ENCODE peak calls at places on chromosomes 4 and X, in eight cellular contexts. One of them, this sample, is unnamed.

GRCh38 chr4:96293806-96294205 is 453.9 kb downstream of the PDHA2 start:
- DNase-seq in astrocyte of the spinal cord: no peak
- DNase-seq in CD8-positive, alpha-beta T cell: no peak
- DNase-seq in esophagus squamous epithelium: no peak
- DNase-seq in chondrocyte: no peak
- DNase-seq in stomach: no peak
- DNase-seq in heart right ventricle: no peak
- DNase-seq in pancreas: no peak
- DNase-seq in this sample: no peak

GRCh38 chr4:80173387-80173786 is 23.9 kb upstream of the PRDM8 start:
- DNase-seq in astrocyte of the spinal cord: peak; percentile 81
- DNase-seq in chondrocyte: no peak
- DNase-seq in pancreas: no peak
- DNase-seq in heart right ventricle: no peak
- DNase-seq in esophagus squamous epithelium: no peak
- DNase-seq in CD8-positive, alpha-beta T cell: peak; percentile 50
- DNase-seq in stomach: no peak
- DNase-seq in this sample: no peak

GRCh38 chrX:112211459-112211858 is 128.9 kb upstream of the TRPC5 start:
- DNase-seq in CD8-positive, alpha-beta T cell: no peak
- DNase-seq in heart right ventricle: no peak
- DNase-seq in stomach: no peak
- DNase-seq in esophagus squamous epithelium: no peak
- DNase-seq in chondrocyte: no peak
- DNase-seq in astrocyte of the spinal cord: peak; percentile 13
- DNase-seq in pancreas: no peak
- DNase-seq in this sample: no peak

GRCh38 chrX:108091878-108092291 is 307 bp downstream of the ATG4A start:
- DNase-seq in CD8-positive, alpha-beta T cell: peak; percentile 16
- DNase-seq in heart right ventricle: no peak
- DNase-seq in esophagus squamous epithelium: no peak
- DNase-seq in astrocyte of the spinal cord: no peak
- DNase-seq in chondrocyte: no peak
- DNase-seq in pancreas: peak; percentile 16
- DNase-seq in stomach: no peak
- DNase-seq in this sample: no peak

GRCh38 chrX:101803451-101803850 is 128.4 kb downstream of the ZMAT1 start:
- DNase-seq in chondrocyte: no peak
- DNase-seq in pancreas: no peak
- DNase-seq in esophagus squamous epithelium: no peak
- DNase-seq in CD8-positive, alpha-beta T cell: no peak
- DNase-seq in astrocyte of the spinal cord: no peak
- DNase-seq in stomach: no peak
- DNase-seq in heart right ventricle: no peak
- DNase-seq in this sample: peak; percentile 16

GRCh38 chr4:74189331-74190043 is 31.6 kb downstream of the MTHFD2L start:
- DNase-seq in astrocyte of the spinal cord: peak; percentile 56
- DNase-seq in pancreas: no peak
- DNase-seq in chondrocyte: no peak
- DNase-seq in CD8-positive, alpha-beta T cell: no peak
- DNase-seq in stomach: no peak
- DNase-seq in heart right ventricle: no peak
- DNase-seq in esophagus squamous epithelium: no peak
- DNase-seq in this sample: no peak

GRCh38 chrX:31551913-31552312 is 480.1 kb upstream of the FTHL17 start:
- DNase-seq in CD8-positive, alpha-beta T cell: no peak
- DNase-seq in heart right ventricle: no peak
- DNase-seq in chondrocyte: no peak
- DNase-seq in pancreas: no peak
- DNase-seq in astrocyte of the spinal cord: no peak
- DNase-seq in esophagus squamous epithelium: no peak
- DNase-seq in stomach: no peak
- DNase-seq in this sample: no peak

GRCh38 chr4:145679991-145680455 is at the start of gene C4orf51:
- DNase-seq in CD8-positive, alpha-beta T cell: no peak
- DNase-seq in heart right ventricle: no peak
- DNase-seq in stomach: no peak
- DNase-seq in esophagus squamous epithelium: no peak
- DNase-seq in astrocyte of the spinal cord: peak; percentile 73
- DNase-seq in pancreas: peak; percentile 21
- DNase-seq in chondrocyte: no peak
- DNase-seq in this sample: no peak

GRCh38 chr4:177051473-177052060 is 258.1 kb upstream of the NEIL3 start:
- DNase-seq in astrocyte of the spinal cord: peak; percentile 13
- DNase-seq in stomach: no peak
- DNase-seq in chondrocyte: no peak
- DNase-seq in heart right ventricle: no peak
- DNase-seq in CD8-positive, alpha-beta T cell: no peak
- DNase-seq in pancreas: no peak
- DNase-seq in esophagus squamous epithelium: no peak
- DNase-seq in this sample: peak; percentile 9

GRCh38 chrX:78573630-78574029 is 85.5 kb downstream of the RTL3 start:
- DNase-seq in astrocyte of the spinal cord: no peak
- DNase-seq in stomach: no peak
- DNase-seq in pancreas: peak; percentile 10
- DNase-seq in esophagus squamous epithelium: no peak
- DNase-seq in heart right ventricle: no peak
- DNase-seq in chondrocyte: no peak
- DNase-seq in CD8-positive, alpha-beta T cell: no peak
- DNase-seq in this sample: no peak

GRCh38 chr4:171794528-171794927 is 18.7 kb upstream of the GALNTL6 start:
- DNase-seq in pancreas: no peak
- DNase-seq in chondrocyte: no peak
- DNase-seq in stomach: no peak
- DNase-seq in esophagus squamous epithelium: no peak
- DNase-seq in CD8-positive, alpha-beta T cell: no peak
- DNase-seq in heart right ventricle: no peak
- DNase-seq in astrocyte of the spinal cord: no peak
- DNase-seq in this sample: no peak

GRCh38 chrX:17689971-17690409 is 47.3 kb upstream of the SCML1 start:
- DNase-seq in chondrocyte: no peak
- DNase-seq in stomach: peak; percentile 41
- DNase-seq in CD8-positive, alpha-beta T cell: peak; percentile 29
- DNase-seq in pancreas: peak; percentile 15
- DNase-seq in astrocyte of the spinal cord: peak; percentile 77
- DNase-seq in esophagus squamous epithelium: no peak
- DNase-seq in heart right ventricle: no peak
- DNase-seq in this sample: peak; percentile 59

GRCh38 chr4:89197920-89198319 is 86.6 kb downstream of the TIGD2 start:
- DNase-seq in chondrocyte: no peak
- DNase-seq in CD8-positive, alpha-beta T cell: no peak
- DNase-seq in pancreas: no peak
- DNase-seq in astrocyte of the spinal cord: no peak
- DNase-seq in stomach: no peak
- DNase-seq in esophagus squamous epithelium: no peak
- DNase-seq in heart right ventricle: no peak
- DNase-seq in this sample: no peak

GRCh38 chrX:56800801-56801200 is 71.8 kb downstream of the NBDY start:
- DNase-seq in stomach: no peak
- DNase-seq in CD8-positive, alpha-beta T cell: peak; percentile 43
- DNase-seq in pancreas: no peak
- DNase-seq in esophagus squamous epithelium: no peak
- DNase-seq in astrocyte of the spinal cord: no peak
- DNase-seq in chondrocyte: peak; percentile 35
- DNase-seq in heart right ventricle: no peak
- DNase-seq in this sample: no peak

GRCh38 chr4:127783026-127783769 is 1.1 kb downstream of the HSPA4L start:
- DNase-seq in heart right ventricle: peak; percentile 44
- DNase-seq in CD8-positive, alpha-beta T cell: no peak
- DNase-seq in chondrocyte: peak; percentile 68
- DNase-seq in esophagus squamous epithelium: peak; percentile 10
- DNase-seq in stomach: peak; percentile 60
- DNase-seq in pancreas: peak; percentile 68
- DNase-seq in astrocyte of the spinal cord: peak; percentile 62
- DNase-seq in this sample: peak; percentile 16

GRCh38 chr4:19982556-19982955 is 269.1 kb upstream of the SLIT2 start:
- DNase-seq in pancreas: no peak
- DNase-seq in esophagus squamous epithelium: no peak
- DNase-seq in heart right ventricle: no peak
- DNase-seq in chondrocyte: no peak
- DNase-seq in astrocyte of the spinal cord: peak; percentile 74
- DNase-seq in CD8-positive, alpha-beta T cell: no peak
- DNase-seq in stomach: no peak
- DNase-seq in this sample: no peak

GRCh38 chr4:162456106-162456505 is 292.3 kb upstream of the FSTL5 start:
- DNase-seq in stomach: no peak
- DNase-seq in chondrocyte: no peak
- DNase-seq in pancreas: no peak
- DNase-seq in esophagus squamous epithelium: no peak
- DNase-seq in CD8-positive, alpha-beta T cell: no peak
- DNase-seq in heart right ventricle: no peak
- DNase-seq in astrocyte of the spinal cord: no peak
- DNase-seq in this sample: no peak

GRCh38 chr4:122602277-122603142 is 18.4 kb downstream of the IL21 start:
- DNase-seq in pancreas: no peak
- DNase-seq in CD8-positive, alpha-beta T cell: no peak
- DNase-seq in astrocyte of the spinal cord: peak; percentile 60
- DNase-seq in stomach: no peak
- DNase-seq in heart right ventricle: no peak
- DNase-seq in chondrocyte: no peak
- DNase-seq in esophagus squamous epithelium: no peak
- DNase-seq in this sample: no peak

GRCh38 chr4:2534904-2535385 is 1.5 kb upstream of the FAM193A start:
- DNase-seq in astrocyte of the spinal cord: no peak
- DNase-seq in chondrocyte: no peak
- DNase-seq in CD8-positive, alpha-beta T cell: no peak
- DNase-seq in esophagus squamous epithelium: no peak
- DNase-seq in pancreas: no peak
- DNase-seq in heart right ventricle: no peak
- DNase-seq in stomach: no peak
- DNase-seq in this sample: no peak

GRCh38 chr4:113094802-113095201 is 45.3 kb downstream of the ANK2 start:
- DNase-seq in pancreas: no peak
- DNase-seq in esophagus squamous epithelium: no peak
- DNase-seq in heart right ventricle: no peak
- DNase-seq in astrocyte of the spinal cord: peak; percentile 40
- DNase-seq in CD8-positive, alpha-beta T cell: no peak
- DNase-seq in chondrocyte: no peak
- DNase-seq in stomach: no peak
- DNase-seq in this sample: no peak

GRCh38 chr4:62193726-62194125 is 993.6 kb downstream of the ADGRL3 start:
- DNase-seq in astrocyte of the spinal cord: no peak
- DNase-seq in chondrocyte: no peak
- DNase-seq in heart right ventricle: no peak
- DNase-seq in stomach: no peak
- DNase-seq in CD8-positive, alpha-beta T cell: no peak
- DNase-seq in esophagus squamous epithelium: no peak
- DNase-seq in pancreas: no peak
- DNase-seq in this sample: no peak

GRCh38 chr4:119627267-119628190 is 1.1 kb downstream of the PDE5A start:
- DNase-seq in stomach: peak; percentile 51
- DNase-seq in chondrocyte: peak; percentile 87
- DNase-seq in pancreas: peak; percentile 52
- DNase-seq in heart right ventricle: peak; percentile 74
- DNase-seq in CD8-positive, alpha-beta T cell: peak; percentile 55
- DNase-seq in esophagus squamous epithelium: no peak
- DNase-seq in astrocyte of the spinal cord: peak; percentile 77
- DNase-seq in this sample: peak; percentile 51

GRCh38 chr4:185817403-185817818 is 5.4 kb upstream of the SORBS2 start:
- DNase-seq in stomach: peak; percentile 95
- DNase-seq in esophagus squamous epithelium: no peak
- DNase-seq in pancreas: peak; percentile 89
- DNase-seq in chondrocyte: no peak
- DNase-seq in astrocyte of the spinal cord: no peak
- DNase-seq in heart right ventricle: peak; percentile 68
- DNase-seq in CD8-positive, alpha-beta T cell: no peak
- DNase-seq in this sample: no peak

DNA sequence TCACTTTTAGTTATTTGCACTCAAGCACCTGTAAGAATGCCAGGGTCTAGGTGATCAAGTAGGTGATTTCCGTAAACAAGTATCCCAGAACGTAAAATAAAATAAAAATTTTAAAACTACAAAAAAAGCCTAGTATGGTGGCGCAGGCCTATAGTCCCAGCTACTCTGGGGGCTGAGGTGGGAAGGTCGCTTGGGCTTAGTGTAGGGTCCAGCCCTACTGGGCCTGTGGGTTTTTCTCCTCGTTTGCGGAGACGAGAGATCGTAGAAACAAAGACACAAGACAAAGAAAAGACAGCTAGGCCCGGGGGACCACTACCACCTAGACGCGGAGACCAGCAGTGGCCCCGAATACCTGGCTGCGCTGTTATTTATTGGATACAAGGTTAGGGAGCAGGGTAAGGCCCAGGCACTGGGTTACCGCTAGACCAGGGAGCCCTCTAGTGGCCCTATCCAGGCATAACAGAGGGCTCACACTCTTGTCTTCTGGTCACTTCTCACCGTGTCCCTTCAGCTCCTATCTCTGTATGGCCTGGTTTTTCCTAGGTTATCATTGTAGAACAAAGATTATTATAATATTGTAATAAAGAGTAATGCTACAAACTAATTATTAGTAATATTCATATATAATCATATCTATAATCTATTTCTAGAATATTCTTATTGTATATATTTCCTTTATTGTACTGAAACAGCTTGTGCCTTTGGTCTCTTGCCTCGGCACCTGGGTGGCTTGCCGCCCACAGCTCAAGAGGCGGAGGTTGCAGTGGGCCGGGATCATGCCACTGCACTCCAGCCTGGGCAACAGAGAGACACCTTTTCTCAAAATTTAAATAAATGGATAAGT is 38.4 kb downstream of the SAGE1 start:
- DNase-seq in heart right ventricle: peak; percentile 13
- DNase-seq in chondrocyte: no peak
- DNase-seq in pancreas: peak; percentile 11
- DNase-seq in esophagus squamous epithelium: no peak
- DNase-seq in CD8-positive, alpha-beta T cell: peak; percentile 40
- DNase-seq in astrocyte of the spinal cord: peak; percentile 16
- DNase-seq in stomach: peak; percentile 64
- DNase-seq in this sample: peak; percentile 52
- TF ChIP-seq CTCF in heart right ventricle: peak; percentile 60
- TF ChIP-seq CTCF in chondrocyte: peak; percentile 78
- TF ChIP-seq CTCF in pancreas: peak; percentile 57
- TF ChIP-seq CTCF in esophagus squamous epithelium: peak; percentile 55
- TF ChIP-seq CTCF in CD8-positive, alpha-beta T cell: peak; percentile 65
- TF ChIP-seq CTCF in astrocyte of the spinal cord: peak; percentile 78
- TF ChIP-seq CTCF in stomach: no peak
- TF ChIP-seq CTCF in this sample: peak; percentile 71

GRCh38 chr4:5051210-5051691 is at the start of gene STK32B:
- DNase-seq in astrocyte of the spinal cord: peak; percentile 62
- DNase-seq in pancreas: peak; percentile 11
- DNase-seq in chondrocyte: peak; percentile 90
- DNase-seq in heart right ventricle: peak; percentile 70
- DNase-seq in CD8-positive, alpha-beta T cell: no peak
- DNase-seq in esophagus squamous epithelium: no peak
- DNase-seq in stomach: peak; percentile 68
- DNase-seq in this sample: peak; percentile 60
- TF ChIP-seq CTCF in astrocyte of the spinal cord: peak; percentile 10
- TF ChIP-seq CTCF in pancreas: no peak
- TF ChIP-seq CTCF in chondrocyte: no peak
- TF ChIP-seq CTCF in heart right ventricle: peak; percentile 6
- TF ChIP-seq CTCF in CD8-positive, alpha-beta T cell: no peak
- TF ChIP-seq CTCF in esophagus squamous epithelium: no peak
- TF ChIP-seq CTCF in stomach: no peak
- TF ChIP-seq CTCF in this sample: no peak

GRCh38 chr4:67122029-67122428 is 423.3 kb downstream of the CENPC start:
- DNase-seq in CD8-positive, alpha-beta T cell: no peak
- DNase-seq in heart right ventricle: no peak
- DNase-seq in astrocyte of the spinal cord: no peak
- DNase-seq in pancreas: no peak
- DNase-seq in chondrocyte: no peak
- DNase-seq in stomach: no peak
- DNase-seq in esophagus squamous epithelium: no peak
- DNase-seq in this sample: no peak
- TF ChIP-seq CTCF in CD8-positive, alpha-beta T cell: no peak
- TF ChIP-seq CTCF in heart right ventricle: peak; percentile 11
- TF ChIP-seq CTCF in astrocyte of the spinal cord: peak; percentile 43
- TF ChIP-seq CTCF in pancreas: no peak
- TF ChIP-seq CTCF in chondrocyte: peak; percentile 72
- TF ChIP-seq CTCF in stomach: no peak
- TF ChIP-seq CTCF in esophagus squamous epithelium: no peak
- TF ChIP-seq CTCF in this sample: peak; percentile 62

GRCh38 chr4:43146198-43146597 is 253.7 kb downstream of the GRXCR1 start:
- DNase-seq in pancreas: no peak
- DNase-seq in heart right ventricle: no peak
- DNase-seq in astrocyte of the spinal cord: no peak
- DNase-seq in stomach: no peak
- DNase-seq in chondrocyte: no peak
- DNase-seq in esophagus squamous epithelium: no peak
- DNase-seq in CD8-positive, alpha-beta T cell: no peak
- DNase-seq in this sample: no peak
- TF ChIP-seq CTCF in pancreas: no peak
- TF ChIP-seq CTCF in heart right ventricle: no peak
- TF ChIP-seq CTCF in astrocyte of the spinal cord: no peak
- TF ChIP-seq CTCF in stomach: no peak
- TF ChIP-seq CTCF in chondrocyte: no peak
- TF ChIP-seq CTCF in esophagus squamous epithelium: no peak
- TF ChIP-seq CTCF in CD8-positive, alpha-beta T cell: no peak
- TF ChIP-seq CTCF in this sample: no peak

This sample was measured in neural crest cell.